ENCODE peak calls at places on chromosomes 4 and X, in six cellular contexts. X is ELF-1, S is spleen, O is midbrain, R is H54, N is GM13977. K is an unnamed sample.

GRCh38 chr4:128354205-128354821 is 66.7 kb upstream of the PGRMC2 start:
- DNase-seq in X (no peak), S (no peak), O (no peak), R (peak; percentile 24), N (no peak), K (no peak)

GRCh38 chrX:41692162-41692749 is 3.5 kb downstream of the GPR34 start:
- DNase-seq in X (no peak), S (no peak), O (no peak), R (no peak), N (no peak), K (no peak)

GRCh38 chrX:46630141-46630540 is 56.6 kb downstream of the CHST7 start:
- DNase-seq in X (no peak), S (no peak), O (no peak), R (no peak), N (no peak), K (no peak)

GRCh38 chrX:65034292-65034640 is 58.0 kb upstream of the ZC4H2 start:
- DNase-seq in X (no peak), S (no peak), O (no peak), R (no peak), N (no peak), K (no peak)

GRCh38 chr4:186719925-186720694 is 3.5 kb downstream of the FAT1 start:
- DNase-seq in X (no peak), S (no peak), O (no peak), R (no peak), N (no peak), K (no peak)

GRCh38 chr4:154741877-154742851 is 1.6 kb upstream of the LRAT start:
- DNase-seq in X (peak; percentile 78), S (no peak), O (peak; percentile 19), R (no peak), N (peak; percentile 26), K (no peak)

GRCh38 chr4:180280076-180280475 is 1963.1 kb upstream of the TENM3 start:
- DNase-seq in X (no peak), S (no peak), O (no peak), R (no peak), N (peak; percentile 4), K (peak; percentile 31)

GRCh38 chr4:67122029-67122428 is 423.3 kb downstream of the CENPC start:
- DNase-seq in X (peak; percentile 20), S (no peak), O (no peak), R (no peak), N (no peak), K (no peak)

GRCh38 chr4:143587703-143588102 is 74.2 kb downstream of the SMARCA5 start:
- DNase-seq in X (no peak), S (no peak), O (no peak), R (no peak), N (peak; percentile 22), K (no peak)

K was measured in GM12878.